ENCODE peak calls at places on chromosome 17, in five cellular contexts. One of them, this sample, is unnamed.

GRCh38 chr17:80354381-80354780 is 60.6 kb upstream of the ENDOV start:
- DNase-seq in H9: no peak
- DNase-seq in progenitor cell of endocrine pancreas: no peak
- DNase-seq in stomach: no peak
- DNase-seq in HFFc6: no peak
- DNase-seq in this sample: no peak

GRCh38 chr17:74089869-74090464 is 113.5 kb upstream of the RPL38 start:
- DNase-seq in H9: peak
- DNase-seq in HFFc6: no peak
- DNase-seq in stomach: peak
- DNase-seq in progenitor cell of endocrine pancreas: peak
- DNase-seq in this sample: no peak

GRCh38 chr17:73323622-73324455 is 12.0 kb upstream of the CDC42EP4 start:
- DNase-seq in stomach: no peak
- DNase-seq in H9: no peak
- DNase-seq in HFFc6: peak
- DNase-seq in progenitor cell of endocrine pancreas: no peak
- DNase-seq in this sample: no peak

GRCh38 chr17:18043491-18043890 is 4.3 kb downstream of the GID4 start:
- DNase-seq in HFFc6: peak
- DNase-seq in progenitor cell of endocrine pancreas: no peak
- DNase-seq in H9: no peak
- DNase-seq in stomach: no peak
- DNase-seq in this sample: no peak

GRCh38 chr17:3693829-3694231 is 2.1 kb downstream of the P2RX5 start:
- DNase-seq in HFFc6: no peak
- DNase-seq in progenitor cell of endocrine pancreas: no peak
- DNase-seq in H9: no peak
- DNase-seq in stomach: no peak
- DNase-seq in this sample: no peak

GRCh38 chr17:48728232-48729231 is at the start of gene HOXB13:
- DNase-seq in HFFc6: no peak
- DNase-seq in stomach: peak
- DNase-seq in H9: peak
- DNase-seq in progenitor cell of endocrine pancreas: no peak
- DNase-seq in this sample: no peak

GRCh38 chr17:73430165-73430680 is 118.4 kb upstream of the CDC42EP4 start:
- DNase-seq in stomach: no peak
- DNase-seq in H9: peak
- DNase-seq in progenitor cell of endocrine pancreas: no peak
- DNase-seq in HFFc6: no peak
- DNase-seq in this sample: no peak

GRCh38 chr17:58338907-58339774 is 10.5 kb upstream of the TSPOAP1 start:
- DNase-seq in H9: peak
- DNase-seq in progenitor cell of endocrine pancreas: no peak
- DNase-seq in HFFc6: peak
- DNase-seq in stomach: no peak
- DNase-seq in this sample: no peak

GRCh38 chr17:67615011-67615561 is 102.7 kb upstream of the NOL11 start:
- DNase-seq in HFFc6: no peak
- DNase-seq in progenitor cell of endocrine pancreas: no peak
- DNase-seq in stomach: no peak
- DNase-seq in H9: peak
- DNase-seq in this sample: no peak

GRCh38 chr17:37701424-37702020 is 43.3 kb downstream of the HNF1B start:
- DNase-seq in HFFc6: no peak
- DNase-seq in stomach: peak
- DNase-seq in H9: peak
- DNase-seq in progenitor cell of endocrine pancreas: no peak
- DNase-seq in this sample: no peak

GRCh38 chr17:80992077-80992947 is 671 bp downstream of the CHMP6 start:
- DNase-seq in progenitor cell of endocrine pancreas: no peak
- DNase-seq in H9: peak
- DNase-seq in HFFc6: no peak
- DNase-seq in stomach: no peak
- DNase-seq in this sample: no peak

GRCh38 chr17:82751571-82752370 is at the start of gene TBCD:
- DNase-seq in HFFc6: peak
- DNase-seq in progenitor cell of endocrine pancreas: peak
- DNase-seq in H9: peak
- DNase-seq in stomach: peak
- DNase-seq in this sample: peak

GRCh38 chr17:5203178-5203907 is 11.7 kb upstream of the ZNF594 start:
- DNase-seq in progenitor cell of endocrine pancreas: no peak
- DNase-seq in stomach: no peak
- DNase-seq in HFFc6: peak
- DNase-seq in H9: no peak
- DNase-seq in this sample: no peak

GRCh38 chr17:7336240-7337175 is at the start of gene ACAP1:
- DNase-seq in HFFc6: no peak
- DNase-seq in H9: peak
- DNase-seq in progenitor cell of endocrine pancreas: no peak
- DNase-seq in stomach: peak
- DNase-seq in this sample: no peak

GRCh38 chr17:12388206-12388605 is 277.5 kb upstream of the MYOCD start:
- DNase-seq in HFFc6: peak
- DNase-seq in H9: no peak
- DNase-seq in stomach: no peak
- DNase-seq in progenitor cell of endocrine pancreas: no peak
- DNase-seq in this sample: no peak

GRCh38 chr17:20073056-20073979 is 64.2 kb downstream of the SPECC1 start:
- DNase-seq in HFFc6: no peak
- DNase-seq in progenitor cell of endocrine pancreas: no peak
- DNase-seq in H9: no peak
- DNase-seq in stomach: peak
- DNase-seq in this sample: no peak

GRCh38 chr17:17358866-17359265 is 55.7 kb downstream of the NT5M start:
- DNase-seq in HFFc6: no peak
- DNase-seq in H9: no peak
- DNase-seq in stomach: no peak
- DNase-seq in progenitor cell of endocrine pancreas: no peak
- DNase-seq in this sample: no peak

GRCh38 chr17:18099516-18099915 is 9.0 kb upstream of the MYO15A start:
- DNase-seq in HFFc6: no peak
- DNase-seq in H9: no peak
- DNase-seq in progenitor cell of endocrine pancreas: no peak
- DNase-seq in stomach: no peak
- DNase-seq in this sample: no peak

GRCh38 chr17:69696645-69697044 is 282.1 kb downstream of the MAP2K6 start:
- DNase-seq in progenitor cell of endocrine pancreas: no peak
- DNase-seq in HFFc6: no peak
- DNase-seq in H9: no peak
- DNase-seq in stomach: no peak
- DNase-seq in this sample: no peak

GRCh38 chr17:40560592-40561293 is 4.5 kb downstream of the CCR7 start:
- DNase-seq in stomach: peak
- DNase-seq in HFFc6: no peak
- DNase-seq in H9: no peak
- DNase-seq in progenitor cell of endocrine pancreas: peak
- DNase-seq in this sample: no peak

GRCh38 chr17:42463976-42464400 is 5.3 kb downstream of the ATP6V0A1 start:
- DNase-seq in HFFc6: no peak
- DNase-seq in progenitor cell of endocrine pancreas: no peak
- DNase-seq in H9: no peak
- DNase-seq in stomach: no peak
- DNase-seq in this sample: no peak

GRCh38 chr17:80248894-80249710 is 11.6 kb upstream of the RNF213 start:
- DNase-seq in HFFc6: no peak
- DNase-seq in progenitor cell of endocrine pancreas: no peak
- DNase-seq in stomach: no peak
- DNase-seq in H9: no peak
- DNase-seq in this sample: no peak

GRCh38 chr17:17819561-17819995 is 17.2 kb downstream of the SREBF1 start:
- DNase-seq in stomach: peak
- DNase-seq in progenitor cell of endocrine pancreas: no peak
- DNase-seq in H9: peak
- DNase-seq in HFFc6: peak
- DNase-seq in this sample: no peak

GRCh38 chr17:58328195-58329034 is at the start of gene TSPOAP1:
- DNase-seq in stomach: no peak
- DNase-seq in H9: peak
- DNase-seq in HFFc6: no peak
- DNase-seq in progenitor cell of endocrine pancreas: no peak
- DNase-seq in this sample: peak

GRCh38 chr17:18267366-18267765 is 6.9 kb downstream of the MIEF2 start:
- DNase-seq in HFFc6: no peak
- DNase-seq in progenitor cell of endocrine pancreas: no peak
- DNase-seq in H9: peak
- DNase-seq in stomach: no peak
- DNase-seq in this sample: no peak

GRCh38 chr17:79001190-79002020 is 8.2 kb downstream of the CANT1 start:
- DNase-seq in H9: no peak
- DNase-seq in progenitor cell of endocrine pancreas: no peak
- DNase-seq in stomach: no peak
- DNase-seq in HFFc6: no peak
- DNase-seq in this sample: no peak

GRCh38 chr17:75876938-75877751 is 1.2 kb downstream of the TRIM47 start:
- DNase-seq in HFFc6: peak
- DNase-seq in H9: peak
- DNase-seq in progenitor cell of endocrine pancreas: no peak
- DNase-seq in stomach: peak
- DNase-seq in this sample: no peak
- TF ChIP-seq CTCF in HFFc6: no peak
- TF ChIP-seq CTCF in H9: no peak
- TF ChIP-seq CTCF in progenitor cell of endocrine pancreas: no peak
- TF ChIP-seq CTCF in stomach: no peak
- TF ChIP-seq CTCF in this sample: no peak

GRCh38 chr17:46842835-46843234 is 8.5 kb upstream of the WNT9B start:
- DNase-seq in HFFc6: no peak
- DNase-seq in stomach: no peak
- DNase-seq in progenitor cell of endocrine pancreas: no peak
- DNase-seq in H9: no peak
- DNase-seq in this sample: no peak
- TF ChIP-seq CTCF in HFFc6: peak
- TF ChIP-seq CTCF in stomach: peak
- TF ChIP-seq CTCF in progenitor cell of endocrine pancreas: peak
- TF ChIP-seq CTCF in H9: peak
- TF ChIP-seq CTCF in this sample: peak

GRCh38 chr17:27870345-27870744 is 22.8 kb downstream of the LYRM9 start:
- DNase-seq in stomach: no peak
- DNase-seq in progenitor cell of endocrine pancreas: no peak
- DNase-seq in H9: no peak
- DNase-seq in HFFc6: no peak
- DNase-seq in this sample: no peak

GRCh38 chr17:27871407-27871806 is 21.8 kb downstream of the LYRM9 start:
- DNase-seq in progenitor cell of endocrine pancreas: no peak
- DNase-seq in HFFc6: no peak
- DNase-seq in stomach: no peak
- DNase-seq in H9: no peak
- DNase-seq in this sample: no peak

GRCh38 chr17:27872776-27873175 is 20.4 kb downstream of the LYRM9 start:
- DNase-seq in HFFc6: no peak
- DNase-seq in stomach: no peak
- DNase-seq in progenitor cell of endocrine pancreas: no peak
- DNase-seq in H9: no peak
- DNase-seq in this sample: no peak

GRCh38 chr17:27873746-27874145 is 19.4 kb downstream of the LYRM9 start:
- DNase-seq in progenitor cell of endocrine pancreas: no peak
- DNase-seq in H9: no peak
- DNase-seq in HFFc6: no peak
- DNase-seq in stomach: no peak
- DNase-seq in this sample: no peak

GRCh38 chr17:27873211-27873610 is 20.0 kb downstream of the LYRM9 start:
- DNase-seq in stomach: no peak
- DNase-seq in progenitor cell of endocrine pancreas: no peak
- DNase-seq in HFFc6: no peak
- DNase-seq in H9: no peak
- DNase-seq in this sample: no peak
- TF ChIP-seq CTCF in stomach: no peak
- TF ChIP-seq CTCF in progenitor cell of endocrine pancreas: no peak
- TF ChIP-seq CTCF in HFFc6: no peak
- TF ChIP-seq CTCF in H9: no peak
- TF ChIP-seq CTCF in this sample: no peak

GRCh38 chr17:21089933-21090888 is 36.6 kb upstream of the DHRS7B start:
- DNase-seq in HFFc6: no peak
- DNase-seq in H9: no peak
- DNase-seq in progenitor cell of endocrine pancreas: no peak
- DNase-seq in stomach: no peak
- DNase-seq in this sample: no peak

GRCh38 chr17:21089145-21089544 is 37.6 kb upstream of the DHRS7B start:
- DNase-seq in HFFc6: peak
- DNase-seq in stomach: no peak
- DNase-seq in progenitor cell of endocrine pancreas: no peak
- DNase-seq in H9: no peak
- DNase-seq in this sample: no peak

GRCh38 chr17:21095735-21096134 is 31.0 kb upstream of the DHRS7B start:
- DNase-seq in HFFc6: no peak
- DNase-seq in H9: no peak
- DNase-seq in stomach: no peak
- DNase-seq in progenitor cell of endocrine pancreas: no peak
- DNase-seq in this sample: no peak

GRCh38 chr17:21094298-21094704 is 32.5 kb upstream of the DHRS7B start:
- DNase-seq in HFFc6: no peak
- DNase-seq in progenitor cell of endocrine pancreas: no peak
- DNase-seq in stomach: no peak
- DNase-seq in H9: no peak
- DNase-seq in this sample: no peak

GRCh38 chr17:21090889-21091618 is 35.7 kb upstream of the DHRS7B start:
- DNase-seq in H9: no peak
- DNase-seq in HFFc6: no peak
- DNase-seq in stomach: no peak
- DNase-seq in progenitor cell of endocrine pancreas: no peak
- DNase-seq in this sample: no peak
- TF ChIP-seq CTCF in H9: peak
- TF ChIP-seq CTCF in HFFc6: peak
- TF ChIP-seq CTCF in stomach: no peak
- TF ChIP-seq CTCF in progenitor cell of endocrine pancreas: no peak
- TF ChIP-seq CTCF in this sample: no peak

DNA sequence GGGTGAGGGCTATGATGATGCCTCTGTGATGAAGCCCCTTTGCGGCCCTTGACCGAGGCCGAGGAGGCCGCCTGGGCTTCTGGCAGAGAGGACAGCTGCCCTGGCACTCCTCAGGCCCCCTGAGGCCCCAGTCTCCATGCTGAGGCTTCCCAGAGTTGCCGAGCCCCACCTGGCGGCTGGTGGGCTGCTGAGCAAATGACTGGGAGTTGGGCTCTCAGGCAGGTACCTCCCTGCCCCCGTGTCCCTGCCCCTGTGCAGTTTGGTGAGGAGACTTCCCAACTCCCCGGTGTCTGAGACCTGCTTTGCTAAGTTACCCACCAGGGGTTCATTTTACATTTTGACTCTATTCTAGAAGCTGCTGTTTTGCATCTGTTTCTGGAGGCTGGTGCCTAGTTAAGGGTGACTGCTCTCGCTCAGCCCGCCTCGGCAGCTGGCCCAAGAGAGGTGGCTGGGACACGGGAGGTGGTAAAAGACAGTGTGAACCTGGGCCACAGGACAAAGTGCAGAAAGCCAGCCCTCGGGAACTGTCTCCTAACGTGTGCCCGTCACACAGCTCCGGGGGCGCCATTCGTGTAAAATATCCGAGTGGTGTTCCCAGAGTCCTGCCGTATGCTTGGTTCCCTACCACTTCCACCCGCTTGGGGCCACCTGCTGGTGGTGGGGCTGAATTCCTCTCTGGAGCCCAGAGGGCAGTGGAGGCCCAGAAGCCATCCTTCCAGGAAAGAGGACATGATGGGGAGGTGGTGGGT is 134.5 kb downstream of the RAB11FIP4 start:
- DNase-seq in progenitor cell of endocrine pancreas: no peak
- DNase-seq in stomach: no peak
- DNase-seq in H9: peak
- DNase-seq in HFFc6: no peak
- DNase-seq in this sample: no peak
- TF ChIP-seq CTCF in progenitor cell of endocrine pancreas: peak
- TF ChIP-seq CTCF in stomach: no peak
- TF ChIP-seq CTCF in H9: peak
- TF ChIP-seq CTCF in HFFc6: peak
- TF ChIP-seq CTCF in this sample: peak